ENCODE peak calls at places on chromosomes 1 and 21, in seven cellular contexts. P is lower lobe of right lung, U is fibroblast of lung, E is hepatocyte, G is A673, M is sigmoid colon, F is left ventricle myocardium inferior. N is an unnamed sample. For H3K4me1, the result is how much of the 10 kb centered on the place peaks cover.

GRCh38 chr1:152654110-152654509 is 9.1 kb upstream of the LCE2D start:
- DNase-seq in P (peak), U (peak), E (no peak), G (peak), M (no peak), F (no peak), N (peak)

GRCh38 chr1:197696372-197696771 is 78.9 kb downstream of the DENND1B start:
- DNase-seq in P (no peak), U (peak), E (no peak), G (no peak), M (no peak), F (no peak), N (no peak)

GRCh38 chr1:248751635-248752034 is 3.9 kb downstream of the LYPD8 start:
- DNase-seq in P (no peak), U (no peak), E (no peak), G (no peak), M (no peak), F (no peak), N (no peak)

GRCh38 chr1:63779338-63779819 is 5.6 kb downstream of the ROR1 start:
- DNase-seq in P (no peak), U (no peak), E (peak), G (no peak), M (no peak), F (no peak), N (no peak)

GRCh38 chr1:64131155-64131554 is 72.3 kb upstream of the UBE2U start:
- DNase-seq in P (no peak), U (no peak), E (no peak), G (no peak), M (no peak), F (no peak), N (no peak)

GRCh38 chr1:119327066-119327435 is 41.5 kb upstream of the HAO2 start:
- DNase-seq in P (no peak), U (peak), E (no peak), G (no peak), M (peak), F (no peak), N (peak)

GRCh38 chr1:53362851-53363642 is 35.2 kb upstream of the LRP8 start:
- DNase-seq in P (no peak), U (no peak), E (no peak), G (no peak), M (no peak), F (no peak), N (no peak)

GRCh38 chr1:226790545-226791181 is 51.6 kb upstream of the ITPKB start:
- DNase-seq in P (no peak), U (no peak), E (no peak), G (no peak), M (no peak), F (no peak), N (no peak)

GRCh38 chr1:47686731-47687617 is 249.1 kb downstream of the FOXD2 start:
- DNase-seq in P (no peak), U (no peak), E (no peak), G (no peak), M (peak), F (no peak), N (no peak)

GRCh38 chr1:28915036-28915895 is 897 bp downstream of the EPB41 start:
- DNase-seq in P (peak), U (peak), E (peak), G (peak), M (no peak), F (no peak), N (no peak)

GRCh38 chr1:228341450-228341813 is 65.2 kb downstream of the TRIM11 start:
- DNase-seq in P (peak), U (no peak), E (no peak), G (no peak), M (peak), F (peak), N (peak)

GRCh38 chr1:228339766-228340685 is 66.6 kb downstream of the TRIM11 start:
- DNase-seq in P (peak), U (no peak), E (no peak), G (no peak), M (peak), F (no peak), N (peak)

GRCh38 chr1:228341814-228342626 is 64.6 kb downstream of the TRIM11 start:
- DNase-seq in P (peak), U (no peak), E (no peak), G (no peak), M (peak), F (peak), N (no peak)

GRCh38 chr1:228339059-228339704 is 67.5 kb downstream of the TRIM11 start:
- DNase-seq in P (peak), U (no peak), E (no peak), G (no peak), M (no peak), F (no peak), N (no peak)

DNA sequence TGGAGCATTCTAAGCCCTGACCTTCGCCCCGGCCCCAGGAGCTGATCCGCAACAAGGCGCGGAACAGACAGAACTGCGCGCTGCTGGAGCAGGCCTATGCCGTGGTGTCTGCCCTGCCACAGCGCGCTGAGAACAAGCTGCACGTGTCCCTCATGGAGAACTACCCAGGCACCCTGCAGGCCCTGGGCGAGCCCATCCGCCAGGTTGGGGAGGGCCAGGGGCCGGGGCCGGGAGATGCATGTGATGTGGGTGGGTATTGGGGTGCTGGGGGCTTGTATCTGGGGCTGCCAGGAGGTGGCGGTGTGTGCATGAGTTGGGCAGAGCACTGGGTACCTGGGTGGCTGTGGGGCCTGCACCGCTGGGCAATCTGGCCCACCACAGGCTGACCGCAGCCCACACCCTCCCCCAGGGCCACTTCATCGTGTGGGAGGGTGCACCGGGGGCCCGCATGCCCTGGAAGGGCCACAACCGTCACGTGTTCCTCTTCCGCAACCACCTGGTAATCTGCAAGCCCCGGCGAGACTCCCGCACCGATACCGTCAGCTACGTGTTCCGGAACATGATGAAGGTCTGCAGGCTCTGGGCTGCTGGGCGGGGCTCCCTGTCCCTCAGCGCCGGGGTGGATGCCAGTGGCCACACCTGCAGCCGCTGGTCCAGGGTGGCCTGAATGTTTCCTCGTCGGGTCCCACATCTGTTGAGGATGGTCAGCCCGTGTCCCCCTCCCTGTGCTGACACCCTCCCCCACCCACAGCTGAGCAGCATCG is 65.8 kb downstream of the TRIM11 start:
- DNase-seq in P (peak), U (no peak), E (no peak), G (peak), M (peak), F (no peak), N (peak)
- TF ChIP-seq CTCF in P (peak), U (no peak), E (peak), G (peak), M (no peak), F (no peak), N (peak)

GRCh38 chr21:37787456-37787855 is 128.8 kb downstream of the KCNJ6 start:
- DNase-seq in P (no peak), U (peak), E (no peak), G (no peak), M (no peak), F (no peak), N (no peak)
- H3K4me1 ChIP-seq in P (under half), U (under half), E (under half), G (under half), M (under half), F (under half), N (under half)

DNA sequence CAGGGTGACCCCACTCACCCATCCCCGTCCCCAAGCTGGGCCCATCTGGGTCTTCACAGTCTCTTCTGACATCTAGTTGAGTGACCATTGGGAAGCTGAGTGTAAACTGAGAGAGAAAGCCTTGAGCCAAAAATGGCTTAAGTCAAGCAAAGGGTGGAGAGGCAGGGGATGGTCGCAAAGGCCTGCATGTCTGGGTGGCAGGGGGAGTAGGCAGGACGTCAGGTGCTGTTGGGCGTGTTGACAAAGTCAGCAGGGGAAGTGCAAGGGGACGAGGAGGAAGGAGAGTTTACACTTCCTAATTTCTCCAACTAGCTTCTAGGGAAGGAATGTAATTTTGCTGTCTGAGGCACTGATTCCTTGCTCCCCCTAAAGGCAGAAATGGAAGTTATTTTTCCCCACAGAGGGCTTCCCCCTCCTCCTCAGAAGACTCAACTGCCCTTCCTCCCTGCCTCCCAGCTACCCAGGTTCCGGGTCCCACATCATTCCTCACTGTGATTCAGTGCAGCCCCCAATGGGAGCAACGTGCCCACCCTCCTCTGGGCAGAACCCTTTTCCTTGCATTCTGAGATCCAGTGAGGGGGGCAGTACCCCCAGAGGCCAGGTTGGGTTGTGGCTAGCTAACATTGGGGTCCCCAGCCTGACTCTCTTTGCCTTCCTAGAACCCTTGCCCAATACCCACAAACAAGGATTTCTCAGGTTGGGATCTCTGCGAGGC is 1.2 kb upstream of the ADORA1 start:
- DNase-seq in P (no peak), U (peak), E (no peak), G (peak), M (no peak), F (no peak), N (no peak)
- TF ChIP-seq CTCF in P (peak), U (peak), E (peak), G (peak), M (no peak), F (peak), N (peak)

DNA sequence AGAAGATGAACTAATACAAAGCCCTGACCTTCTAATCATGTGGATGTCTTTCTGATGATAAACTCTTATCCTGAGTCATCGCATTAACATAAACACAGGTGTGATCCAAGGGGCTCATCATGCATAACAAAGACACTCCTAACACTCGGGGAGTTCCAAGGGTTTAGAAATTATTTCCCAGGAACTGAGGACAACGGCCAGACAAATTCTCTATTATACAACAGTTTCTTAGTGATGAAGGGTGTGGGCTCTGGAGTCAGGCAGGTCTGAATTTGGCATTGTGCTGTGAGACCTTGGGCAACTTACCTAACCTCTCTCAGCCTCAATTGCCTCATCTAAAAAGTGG is 18.0 kb downstream of the DUSP10 start:
- DNase-seq in P (no peak), U (no peak), E (no peak), G (no peak), M (no peak), F (no peak), N (no peak)
- H3K4me1 ChIP-seq in P (under half), U (under half), E (under half), G (under half), M (half or more), F (half or more), N (under half)

N was measured in right lobe of liver.